ENCODE peak calls at places on chromosomes 3 and 15, in ten cellular contexts. V, R, B, X, Z, L, T, E, K and I are unnamed samples.

GRCh38 chr3:39260957-39261356 is 18.9 kb downstream of the CX3CR1 start:
- DNase-seq in V (peak), R (peak), B (peak), X (peak), Z (peak), L (peak), T (peak), E (peak), K (peak), I (peak)

GRCh38 chr3:18780941-18781340 is 355.8 kb upstream of the SATB1 start:
- DNase-seq in V (no peak), R (no peak), B (no peak), X (no peak), Z (no peak), L (no peak), T (no peak), E (no peak), K (no peak), I (no peak)

GRCh38 chr15:82540984-82541431 is 751 bp upstream of the RPS17 start:
- DNase-seq in V (no peak), R (no peak), B (no peak), X (peak), Z (peak), L (peak), T (no peak), E (no peak), K (no peak), I (peak)

GRCh38 chr3:147816770-147817169 is 407.6 kb downstream of the ZIC1 start:
- DNase-seq in V (no peak), R (peak), B (peak), X (no peak), Z (peak), L (no peak), T (no peak), E (no peak), K (peak), I (no peak)

GRCh38 chr3:127911421-127911931 is 3.6 kb upstream of the KBTBD12 start:
- DNase-seq in V (no peak), R (no peak), B (peak), X (no peak), Z (no peak), L (no peak), T (no peak), E (no peak), K (no peak), I (no peak)

GRCh38 chr3:21486381-21486935 is 264.6 kb downstream of the ZNF385D start:
- DNase-seq in V (no peak), R (no peak), B (no peak), X (no peak), Z (no peak), L (no peak), T (no peak), E (no peak), K (no peak), I (no peak)

GRCh38 chr15:31489801-31490646 is 163.4 kb downstream of the KLF13 start:
- DNase-seq in V (peak), R (peak), B (no peak), X (peak), Z (peak), L (peak), T (no peak), E (no peak), K (peak), I (peak)

GRCh38 chr15:97461212-97461611 is 499.3 kb upstream of the ARRDC4 start:
- DNase-seq in V (no peak), R (no peak), B (no peak), X (no peak), Z (no peak), L (no peak), T (no peak), E (no peak), K (no peak), I (no peak)

GRCh38 chr3:126449621-126450051 is 26.1 kb downstream of the ZXDC start:
- DNase-seq in V (no peak), R (peak), B (no peak), X (no peak), Z (no peak), L (no peak), T (no peak), E (no peak), K (no peak), I (no peak)

GRCh38 chr3:179000144-179000543 is 71.5 kb downstream of the ZMAT3 start:
- DNase-seq in V (no peak), R (no peak), B (no peak), X (no peak), Z (no peak), L (no peak), T (no peak), E (no peak), K (no peak), I (no peak)

GRCh38 chr3:181712190-181712504 is 422 bp downstream of the SOX2 start:
- DNase-seq in V (no peak), R (no peak), B (no peak), X (peak), Z (no peak), L (no peak), T (no peak), E (no peak), K (peak), I (peak)

GRCh38 chr3:183253961-183254815 is 1.1 kb downstream of the B3GNT5 start:
- DNase-seq in V (no peak), R (peak), B (no peak), X (peak), Z (peak), L (peak), T (no peak), E (no peak), K (peak), I (peak)

GRCh38 chr15:23069496-23070166 is 30.3 kb upstream of the TUBGCP5 start:
- DNase-seq in V (peak), R (no peak), B (no peak), X (peak), Z (no peak), L (peak), T (no peak), E (no peak), K (no peak), I (no peak)

GRCh38 chr3:52289747-52290595 is 2.3 kb downstream of the GLYCTK start:
- DNase-seq in V (no peak), R (peak), B (no peak), X (no peak), Z (peak), L (peak), T (no peak), E (peak), K (no peak), I (peak)

GRCh38 chr3:55160241-55160877 is 232.5 kb upstream of the LRTM1 start:
- DNase-seq in V (no peak), R (no peak), B (no peak), X (no peak), Z (peak), L (no peak), T (peak), E (peak), K (no peak), I (no peak)

GRCh38 chr3:157906627-157907026 is 199.6 kb downstream of the SHOX2 start:
- DNase-seq in V (no peak), R (no peak), B (no peak), X (no peak), Z (no peak), L (no peak), T (no peak), E (no peak), K (no peak), I (no peak)

GRCh38 chr3:88059380-88060160 is 515 bp downstream of the ZNF654 start:
- DNase-seq in V (no peak), R (peak), B (no peak), X (peak), Z (peak), L (peak), T (no peak), E (peak), K (no peak), I (no peak)

GRCh38 chr3:126463521-126463920 is 12.2 kb downstream of the ZXDC start:
- DNase-seq in V (no peak), R (no peak), B (no peak), X (no peak), Z (no peak), L (no peak), T (no peak), E (peak), K (no peak), I (no peak)

GRCh38 chr3:143360244-143360643 is 240.7 kb downstream of the CHST2 start:
- DNase-seq in V (no peak), R (no peak), B (no peak), X (no peak), Z (no peak), L (no peak), T (no peak), E (no peak), K (no peak), I (no peak)

GRCh38 chr3:148998715-148999413 is 7.5 kb downstream of the GYG1 start:
- DNase-seq in V (no peak), R (no peak), B (no peak), X (no peak), Z (no peak), L (peak), T (no peak), E (no peak), K (no peak), I (no peak)

GRCh38 chr3:10992017-10992945 is at the start of gene SLC6A1:
- DNase-seq in V (no peak), R (no peak), B (no peak), X (peak), Z (no peak), L (peak), T (no peak), E (no peak), K (no peak), I (no peak)

GRCh38 chr3:136075218-136075808 is 109.8 kb downstream of the PPP2R3A start:
- DNase-seq in V (peak), R (peak), B (peak), X (peak), Z (peak), L (peak), T (peak), E (peak), K (peak), I (peak)

GRCh38 chr3:169295912-169296311 is 367.6 kb downstream of the MECOM start:
- DNase-seq in V (no peak), R (no peak), B (no peak), X (no peak), Z (no peak), L (no peak), T (no peak), E (no peak), K (no peak), I (no peak)

GRCh38 chr3:112688819-112689218 is 47.9 kb upstream of the CCDC80 start:
- DNase-seq in V (peak), R (no peak), B (no peak), X (no peak), Z (no peak), L (no peak), T (no peak), E (no peak), K (no peak), I (no peak)

GRCh38 chr15:26518885-26519284 is 254.0 kb downstream of the GABRB3 start:
- DNase-seq in V (no peak), R (no peak), B (no peak), X (no peak), Z (no peak), L (no peak), T (no peak), E (no peak), K (no peak), I (no peak)

GRCh38 chr3:7800006-7800780 is 701.4 kb upstream of the LMCD1 start:
- DNase-seq in V (no peak), R (no peak), B (no peak), X (peak), Z (no peak), L (peak), T (no peak), E (no peak), K (peak), I (no peak)

GRCh38 chr3:117144832-117145231 is 435.3 kb downstream of the TUSC7 start:
- DNase-seq in V (no peak), R (no peak), B (no peak), X (no peak), Z (no peak), L (no peak), T (no peak), E (no peak), K (no peak), I (no peak)

GRCh38 chr3:142926368-142926944 is 37.0 kb downstream of the PAQR9 start:
- DNase-seq in V (no peak), R (no peak), B (no peak), X (no peak), Z (no peak), L (no peak), T (no peak), E (no peak), K (no peak), I (no peak)

GRCh38 chr15:71802770-71803169 is 7.6 kb upstream of the NR2E3 start:
- DNase-seq in V (no peak), R (no peak), B (no peak), X (no peak), Z (no peak), L (peak), T (no peak), E (no peak), K (no peak), I (peak)

GRCh38 chr3:55405436-55405835 is 81.7 kb downstream of the WNT5A start:
- DNase-seq in V (no peak), R (no peak), B (no peak), X (peak), Z (no peak), L (peak), T (no peak), E (no peak), K (no peak), I (no peak)

GRCh38 chr3:52197842-52198625 is at the start of gene ALAS1:
- DNase-seq in V (peak), R (peak), B (peak), X (peak), Z (peak), L (peak), T (peak), E (peak), K (peak), I (peak)

GRCh38 chr15:83889995-83890394 is 236.1 kb downstream of the ADAMTSL3 start:
- DNase-seq in V (no peak), R (no peak), B (no peak), X (no peak), Z (no peak), L (no peak), T (no peak), E (no peak), K (no peak), I (no peak)

GRCh38 chr15:40338041-40338657 is 2.6 kb downstream of the CCDC9B start:
- DNase-seq in V (peak), R (peak), B (no peak), X (peak), Z (peak), L (peak), T (no peak), E (no peak), K (peak), I (no peak)

GRCh38 chr15:29695486-29696167 is 126.6 kb downstream of the TJP1 start:
- DNase-seq in V (no peak), R (no peak), B (no peak), X (no peak), Z (no peak), L (peak), T (no peak), E (no peak), K (no peak), I (no peak)

GRCh38 chr3:156818890-156819289 is 7.3 kb upstream of the LEKR1 start:
- DNase-seq in V (peak), R (no peak), B (no peak), X (no peak), Z (no peak), L (no peak), T (no peak), E (no peak), K (peak), I (no peak)

GRCh38 chr3:107740992-107741896 is 218.5 kb downstream of the BBX start:
- DNase-seq in V (no peak), R (no peak), B (no peak), X (no peak), Z (no peak), L (peak), T (no peak), E (no peak), K (peak), I (no peak)

GRCh38 chr3:8875831-8876230 is 87.4 kb downstream of the RAD18 start:
- DNase-seq in V (no peak), R (no peak), B (no peak), X (no peak), Z (no peak), L (no peak), T (no peak), E (no peak), K (no peak), I (no peak)

DNA sequence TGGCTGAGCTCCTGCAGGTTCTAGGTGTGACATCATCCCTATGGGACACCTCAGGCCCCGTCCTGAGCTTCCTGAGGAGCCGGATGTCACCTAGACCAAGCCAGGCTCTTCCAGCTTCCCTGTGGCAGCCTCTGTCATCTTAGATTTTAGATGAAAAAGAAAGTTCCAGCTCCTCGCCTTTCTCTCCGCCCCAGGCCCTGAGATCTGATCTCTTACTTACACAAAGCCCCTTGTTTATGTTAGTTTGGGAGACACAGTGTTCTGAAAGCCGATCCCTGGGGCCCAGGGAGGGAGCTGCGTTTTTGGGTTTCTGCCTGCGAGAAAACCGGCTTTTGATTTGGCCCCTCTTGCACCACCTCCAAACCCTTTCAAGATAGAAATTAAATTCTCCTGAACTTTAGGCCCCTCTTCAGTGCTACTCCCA is 40.2 kb upstream of the FAM107A start:
- DNase-seq in V (no peak), R (peak), B (peak), X (no peak), Z (no peak), L (no peak), T (no peak), E (no peak), K (no peak), I (no peak)
- TF ChIP-seq POLR2AphosphoS5 in V (no peak), R (no peak), B (peak), X (no peak), Z (peak), L (no peak), T (no peak), E (no peak), K (no peak), I (no peak)

GRCh38 chr3:119676020-119676419 is 1.2 kb downstream of the COX17 start:
- DNase-seq in V (no peak), R (no peak), B (no peak), X (no peak), Z (no peak), L (no peak), T (no peak), E (no peak), K (no peak), I (no peak)

GRCh38 chr3:119676771-119677640 is at the start of gene COX17:
- DNase-seq in V (peak), R (peak), B (peak), X (peak), Z (peak), L (peak), T (peak), E (peak), K (peak), I (peak)

GRCh38 chr3:119677641-119677934 is 382 bp upstream of the COX17 start:
- DNase-seq in V (no peak), R (no peak), B (no peak), X (no peak), Z (no peak), L (no peak), T (no peak), E (no peak), K (no peak), I (no peak)

GRCh38 chr3:119673875-119674274 is 3.3 kb downstream of the COX17 start:
- DNase-seq in V (no peak), R (no peak), B (no peak), X (no peak), Z (no peak), L (no peak), T (no peak), E (no peak), K (no peak), I (peak)

DNA sequence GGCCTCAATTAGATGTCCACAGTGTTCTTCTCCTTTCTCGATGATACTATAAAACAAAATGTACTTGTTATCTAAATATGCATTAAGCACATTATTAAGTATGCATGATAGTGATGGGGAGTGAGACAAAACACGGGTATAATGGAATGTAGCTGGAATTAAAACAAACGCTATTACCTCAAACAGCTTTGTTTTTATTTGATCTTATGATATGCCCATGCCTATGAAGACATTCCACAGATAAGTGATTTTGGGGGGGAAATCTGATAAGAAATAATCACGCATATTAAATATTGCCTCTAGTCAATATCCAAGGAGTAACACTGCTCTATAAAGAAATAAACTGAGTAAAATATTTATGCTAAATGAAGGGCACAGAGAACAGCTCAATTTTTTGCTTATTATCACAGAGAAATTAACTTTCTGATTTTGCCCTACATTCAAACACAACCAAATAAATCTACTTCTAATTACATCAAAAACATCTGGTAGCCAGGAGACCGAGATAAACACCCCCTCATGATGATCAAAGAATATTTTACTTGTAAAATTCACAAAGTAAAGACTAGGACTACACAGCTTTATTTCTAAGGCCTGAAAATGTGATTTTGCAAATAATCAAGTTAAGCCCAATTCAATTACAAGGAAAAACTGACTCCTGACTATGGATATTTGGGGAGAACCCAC is 1.9 kb downstream of the COX17 start:
- DNase-seq in V (no peak), R (no peak), B (no peak), X (peak), Z (no peak), L (no peak), T (no peak), E (no peak), K (no peak), I (no peak)
- H3K27ac ChIP-seq in V (no peak), R (peak), B (no peak), X (no peak), Z (peak), L (no peak), T (peak), E (no peak), K (no peak), I (peak)

DNA sequence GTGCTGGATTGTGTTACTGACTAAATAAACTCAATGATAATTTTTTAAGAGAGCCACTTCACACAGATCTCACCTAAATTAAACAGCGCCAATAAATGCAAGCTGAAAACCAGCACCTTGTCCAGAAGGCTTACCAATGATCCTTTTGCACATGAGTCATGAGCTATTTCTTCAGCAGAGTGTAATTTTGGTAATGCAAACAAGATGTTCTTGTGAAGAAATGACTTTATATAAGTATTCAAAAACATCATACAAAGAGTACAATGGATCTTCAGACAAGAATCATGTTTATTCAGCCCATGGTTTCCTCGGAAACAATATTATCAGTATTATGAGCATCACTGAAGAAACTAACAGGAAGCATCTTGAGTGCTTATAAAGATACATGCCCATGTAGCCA is 263.8 kb upstream of the UBE2E2 start:
- DNase-seq in V (no peak), R (no peak), B (no peak), X (no peak), Z (no peak), L (no peak), T (no peak), E (no peak), K (no peak), I (no peak)
- TF ChIP-seq POLR2AphosphoS5 in V (no peak), R (peak), B (no peak), X (no peak), Z (no peak), L (no peak), T (no peak), E (no peak), K (no peak), I (no peak)

GRCh38 chr15:59443341-59444081 is 5.5 kb downstream of the FAM81A start:
- DNase-seq in V (no peak), R (no peak), B (no peak), X (no peak), Z (no peak), L (peak), T (peak), E (no peak), K (no peak), I (no peak)
- H3K27ac ChIP-seq in V (no peak), R (no peak), B (no peak), X (no peak), Z (no peak), L (no peak), T (no peak), E (no peak), K (no peak), I (no peak)

GRCh38 chr3:42612928-42613327 is 12.4 kb downstream of the NKTR start:
- DNase-seq in V (no peak), R (no peak), B (no peak), X (no peak), Z (no peak), L (no peak), T (peak), E (no peak), K (peak), I (no peak)
- TF ChIP-seq POLR2AphosphoS5 in V (no peak), R (no peak), B (no peak), X (no peak), Z (no peak), L (no peak), T (no peak), E (no peak), K (no peak), I (no peak)